ENCODE peak calls at places on chromosomes 3 and 15, in four cellular contexts. C is K562, H is GM12878, B is HepG2. R is an unnamed sample.

GRCh38 chr3:182233405-182233804 is 521.7 kb downstream of the SOX2 start:
- DNase-seq in C (no peak), H (no peak), B (no peak), R (no peak)

GRCh38 chr3:150314248-150315027 is 93.7 kb upstream of the TSC22D2 start:
- DNase-seq in H (no peak), B (no peak), C (no peak), R (no peak)

GRCh38 chr3:44963571-44964325 is 12.2 kb downstream of the ZDHHC3 start:
- DNase-seq in C (no peak), B (no peak), H (no peak), R (no peak)

GRCh38 chr3:153209596-153209995 is 47.6 kb downstream of the RAP2B start:
- DNase-seq in H (no peak), C (peak; percentile 28), B (no peak), R (peak; percentile 74)

GRCh38 chr3:126342211-126342610 is 15.0 kb downstream of the KLF15 start:
- DNase-seq in B (no peak), C (no peak), H (no peak), R (peak; percentile 10)

GRCh38 chr3:65361448-65361847 is 673.6 kb upstream of the ADAMTS9 start:
- DNase-seq in C (no peak), H (no peak), B (no peak), R (no peak)

GRCh38 chr3:42699511-42699971 is 3.1 kb downstream of the HHATL start:
- DNase-seq in B (no peak), H (no peak), C (peak; percentile 10), R (no peak)

GRCh38 chr3:185878920-185879319 is 54.1 kb upstream of the IGF2BP2 start:
- DNase-seq in C (no peak), B (no peak), H (no peak), R (no peak)

GRCh38 chr3:100044369-100044768 is 69.9 kb downstream of the FILIP1L start:
- DNase-seq in B (no peak), C (no peak), H (peak; percentile 67), R (no peak)

GRCh38 chr3:12706504-12707253 is 42.8 kb upstream of the RAF1 start:
- DNase-seq in C (peak; percentile 81), B (peak; percentile 79), H (peak; percentile 45), R (peak; percentile 78)

GRCh38 chr15:99239545-99240198 is 9.7 kb downstream of the TTC23 start:
- DNase-seq in H (peak; percentile 49), B (no peak), C (no peak), R (no peak)

DNA sequence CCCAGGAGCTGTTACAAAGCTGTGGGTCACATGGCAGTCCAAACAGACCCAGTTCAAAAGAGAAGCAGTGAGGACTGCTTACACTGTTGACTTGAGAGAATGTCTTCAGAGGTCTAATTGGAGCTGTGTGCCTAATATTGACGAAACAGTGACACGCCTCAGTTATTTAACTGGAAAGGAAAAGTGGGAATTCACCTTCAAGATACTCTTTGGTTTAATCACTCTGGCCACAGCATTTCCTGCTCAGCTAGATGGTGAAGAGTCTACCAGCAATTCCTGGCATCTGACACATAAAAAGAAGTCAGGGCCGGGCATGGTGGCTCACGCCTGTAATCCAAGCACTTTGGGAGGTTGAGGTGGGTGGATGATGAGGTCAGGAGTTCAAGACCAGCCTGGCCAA is 326.4 kb downstream of the SV2B start:
- DNase-seq in B (no peak), H (no peak), C (no peak), R (no peak)
- TF ChIP-seq CBFB in B (no peak), H (no peak), C (no peak), R (no peak)

GRCh38 chr3:173109143-173109542 is 31.9 kb downstream of the SPATA16 start:
- DNase-seq in C (no peak), B (no peak), H (no peak), R (no peak)
- TF ChIP-seq CREM in C (no peak), B (no peak), H (no peak), R (no peak)

DNA sequence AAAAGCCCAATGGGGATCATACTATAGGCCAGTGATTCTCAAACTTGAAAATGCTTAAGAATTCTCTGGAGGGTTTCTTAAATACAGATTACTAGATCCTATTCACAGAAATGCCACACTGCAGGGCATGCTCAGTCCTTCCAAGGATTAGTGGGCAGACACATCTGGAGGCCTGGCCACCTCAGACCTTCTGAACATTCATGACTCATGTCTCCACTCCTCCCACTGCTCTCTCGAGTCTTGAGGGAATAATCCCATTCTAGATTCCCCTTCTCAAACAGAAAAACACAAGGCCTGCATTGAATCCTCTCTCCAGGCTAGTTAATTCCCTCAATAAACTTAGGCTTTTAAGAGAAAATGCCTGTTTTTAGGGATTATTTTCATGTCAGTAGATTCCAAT is 22.1 kb downstream of the ZNF621 start:
- DNase-seq in C (no peak), H (no peak), B (no peak), R (no peak)
- TF ChIP-seq CBFB in C (no peak), H (no peak), B (no peak), R (no peak)

DNA sequence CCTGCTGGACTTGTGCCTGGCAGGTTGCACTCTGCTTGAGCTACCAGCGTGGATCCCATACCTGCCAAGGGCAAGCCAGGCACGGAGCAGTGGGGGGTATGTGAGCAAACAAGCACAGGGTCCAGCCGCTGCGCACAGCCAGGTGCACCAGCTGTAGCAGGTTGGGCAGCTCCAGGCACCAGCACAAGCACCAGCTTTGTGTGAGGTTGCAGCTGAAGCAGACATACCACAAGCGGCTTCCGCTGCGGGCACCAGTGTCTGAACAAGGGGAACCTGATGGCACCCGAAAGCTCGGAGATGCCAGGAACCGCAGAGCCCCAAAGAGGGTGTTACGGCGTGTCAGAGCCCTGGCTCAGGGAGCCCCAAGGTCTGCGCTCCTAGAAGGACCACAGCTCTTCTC is 472.7 kb upstream of the ARL6 start:
- DNase-seq in H (no peak), C (no peak), B (no peak), R (no peak)
- TF ChIP-seq CREM in H (no peak), C (no peak), B (no peak), R (no peak)

R was measured in WTC11.